ENCODE peak calls at places on chromosomes 5 and 9, in ten cellular contexts. G is stomach, C is lower lobe of right lung, Z is fibroblast of pulmonary artery, N is RWPE1, Y is coronary artery, L is cardiac fibroblast, K is mesothelial cell of epicardium, X is B cell, A is HepG2. P is an unnamed sample.

GRCh38 chr9:111094433-111095421 is 56.5 kb upstream of the LPAR1 start:
- DNase-seq in Z (peak; percentile 64), Y (no peak), K (no peak), L (peak; percentile 77), C (no peak), N (peak; percentile 34), G (no peak), X (no peak), A (no peak), P (no peak)

GRCh38 chr5:38130346-38130745 is 128.0 kb upstream of the EGFLAM start:
- DNase-seq in G (no peak), C (no peak), Y (no peak), Z (no peak), X (no peak), L (no peak), K (no peak), N (no peak), A (no peak), P (no peak)

GRCh38 chr5:141303756-141304155 is at the start of gene SLC25A2:
- DNase-seq in G (no peak), X (no peak), Y (no peak), L (no peak), C (no peak), K (no peak), N (no peak), Z (no peak), A (no peak), P (no peak)

GRCh38 chr9:97318433-97318832 is 11.0 kb downstream of the CCDC180 start:
- DNase-seq in C (no peak), A (no peak), X (no peak), N (no peak), Y (no peak), L (no peak), K (no peak), G (no peak), Z (no peak), P (no peak)

GRCh38 chr9:32554107-32554506 is 1.7 kb upstream of the TOPORS start:
- DNase-seq in Y (no peak), K (no peak), X (no peak), N (no peak), A (no peak), G (no peak), L (peak; percentile 10), Z (peak; percentile 60), C (no peak), P (no peak)

GRCh38 chr9:135116892-135117680 is 29.6 kb downstream of the OLFM1 start:
- DNase-seq in L (no peak), Y (no peak), N (no peak), G (no peak), C (no peak), A (no peak), X (no peak), K (no peak), Z (no peak), P (no peak)

GRCh38 chr9:126704157-126704941 is 90.6 kb downstream of the LMX1B start:
- DNase-seq in C (peak; percentile 43), G (no peak), K (no peak), Z (peak; percentile 63), N (peak; percentile 96), Y (no peak), L (peak; percentile 65), X (no peak), A (no peak), P (no peak)

GRCh38 chr5:141484499-141485304 is at the start of gene PCDHGC4:
- DNase-seq in Y (no peak), Z (no peak), G (no peak), K (no peak), N (no peak), C (no peak), L (no peak), X (no peak), A (no peak), P (peak; percentile 35)

GRCh38 chr5:1795506-1795905 is 4.1 kb downstream of the MRPL36 start:
- DNase-seq in Y (no peak), L (no peak), K (no peak), X (no peak), A (no peak), C (no peak), G (no peak), Z (no peak), N (no peak), P (no peak)

GRCh38 chr5:96936431-96937221 is 746 bp downstream of the LNPEP start:
- DNase-seq in C (peak; percentile 65), X (peak; percentile 69), N (peak; percentile 45), L (peak; percentile 39), A (peak; percentile 19), G (peak; percentile 46), Z (no peak), Y (peak; percentile 76), K (no peak), P (peak; percentile 49)

GRCh38 chr5:10279328-10279727 is 28.4 kb downstream of the CMBL start:
- DNase-seq in Z (no peak), K (no peak), A (no peak), C (no peak), G (no peak), N (no peak), Y (no peak), X (no peak), L (no peak), P (no peak)

GRCh38 chr9:18920141-18920611 is 112.8 kb downstream of the SAXO1 start:
- DNase-seq in Z (no peak), A (no peak), G (no peak), X (no peak), K (no peak), Y (no peak), N (no peak), C (no peak), L (no peak), P (no peak)

GRCh38 chr5:95647886-95648860 is 1.6 kb downstream of the RFESD start:
- DNase-seq in G (no peak), Z (peak; percentile 24), K (no peak), L (peak; percentile 14), C (no peak), X (no peak), Y (no peak), N (no peak), A (no peak), P (no peak)

GRCh38 chr5:143985832-143986485 is 174.0 kb downstream of the HMHB1 start:
- DNase-seq in A (no peak), Z (peak; percentile 53), X (no peak), C (no peak), L (peak; percentile 87), G (no peak), K (no peak), Y (no peak), N (peak; percentile 86), P (no peak)

GRCh38 chr9:135526089-135526729 is 5.0 kb downstream of the LCN1 start:
- DNase-seq in Y (peak; percentile 52), K (no peak), Z (no peak), G (peak; percentile 21), N (no peak), L (no peak), X (no peak), A (no peak), C (peak; percentile 12), P (no peak)

GRCh38 chr5:60521379-60522298 is 178.3 kb downstream of the DEPDC1B start:
- DNase-seq in A (no peak), Z (no peak), C (no peak), N (no peak), Y (no peak), G (no peak), L (no peak), K (no peak), X (peak; percentile 58), P (peak; percentile 44)

GRCh38 chr9:77977210-77977611 is 54.4 kb downstream of the GNAQ start:
- DNase-seq in N (no peak), C (peak; percentile 55), K (no peak), G (peak; percentile 66), X (peak; percentile 27), A (peak; percentile 79), L (peak; percentile 95), Z (peak; percentile 93), Y (no peak), P (no peak)

GRCh38 chr9:129624168-129624759 is 1.7 kb upstream of the NTMT1 start:
- DNase-seq in Z (peak; percentile 57), G (peak; percentile 68), A (peak; percentile 46), N (peak; percentile 81), L (peak; percentile 69), Y (no peak), C (no peak), K (no peak), X (peak; percentile 75), P (peak; percentile 73)
- TF ChIP-seq CTCF in Z (peak; percentile 76), G (peak; percentile 68), A (peak; percentile 81), N (peak; percentile 98), L (peak; percentile 87), Y (peak; percentile 40), C (peak; percentile 74), K (peak; percentile 74), X (peak; percentile 76), P (peak; percentile 79)

DNA sequence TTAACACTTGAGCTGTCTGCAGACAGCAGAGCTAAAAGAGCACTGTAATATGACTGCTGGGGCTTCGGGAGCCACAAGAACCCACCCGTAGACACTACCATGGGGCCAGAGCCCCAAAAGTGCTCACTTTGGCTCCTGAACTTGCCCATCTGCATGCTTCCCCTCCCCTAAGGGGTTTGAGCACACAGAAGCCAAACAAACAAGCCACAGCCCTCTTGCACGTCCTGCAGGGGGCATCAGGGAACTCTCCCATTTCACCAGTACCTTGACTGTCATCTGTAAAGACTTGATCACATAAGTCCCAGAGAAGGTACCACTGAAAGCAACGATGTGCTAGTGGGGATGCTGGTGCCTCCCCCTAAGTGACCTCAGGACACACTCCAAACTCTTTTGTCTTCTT is 681.8 kb downstream of the SEMA5A start:
- DNase-seq in N (peak; percentile 11), Y (no peak), X (no peak), K (no peak), C (no peak), L (peak; percentile 60), A (no peak), G (no peak), Z (peak; percentile 44), P (peak; percentile 15)
- TF ChIP-seq CTCF in N (no peak), Y (no peak), X (no peak), K (no peak), C (peak; percentile 18), L (peak; percentile 66), A (no peak), G (no peak), Z (peak; percentile 57), P (peak; percentile 60)

GRCh38 chr5:150217874-150218692 is 28.2 kb downstream of the SLC6A7 start:
- DNase-seq in G (peak; percentile 86), C (peak; percentile 77), L (peak; percentile 88), K (peak; percentile 73), Z (peak; percentile 89), X (peak; percentile 82), N (peak; percentile 91), A (peak; percentile 72), Y (peak; percentile 90), P (peak; percentile 90)
- TF ChIP-seq CTCF in G (peak; percentile 94), C (peak; percentile 93), L (peak; percentile 78), K (peak; percentile 94), Z (peak; percentile 78), X (peak; percentile 95), N (peak; percentile 95), A (peak; percentile 94), Y (peak; percentile 71), P (peak; percentile 86)

DNA sequence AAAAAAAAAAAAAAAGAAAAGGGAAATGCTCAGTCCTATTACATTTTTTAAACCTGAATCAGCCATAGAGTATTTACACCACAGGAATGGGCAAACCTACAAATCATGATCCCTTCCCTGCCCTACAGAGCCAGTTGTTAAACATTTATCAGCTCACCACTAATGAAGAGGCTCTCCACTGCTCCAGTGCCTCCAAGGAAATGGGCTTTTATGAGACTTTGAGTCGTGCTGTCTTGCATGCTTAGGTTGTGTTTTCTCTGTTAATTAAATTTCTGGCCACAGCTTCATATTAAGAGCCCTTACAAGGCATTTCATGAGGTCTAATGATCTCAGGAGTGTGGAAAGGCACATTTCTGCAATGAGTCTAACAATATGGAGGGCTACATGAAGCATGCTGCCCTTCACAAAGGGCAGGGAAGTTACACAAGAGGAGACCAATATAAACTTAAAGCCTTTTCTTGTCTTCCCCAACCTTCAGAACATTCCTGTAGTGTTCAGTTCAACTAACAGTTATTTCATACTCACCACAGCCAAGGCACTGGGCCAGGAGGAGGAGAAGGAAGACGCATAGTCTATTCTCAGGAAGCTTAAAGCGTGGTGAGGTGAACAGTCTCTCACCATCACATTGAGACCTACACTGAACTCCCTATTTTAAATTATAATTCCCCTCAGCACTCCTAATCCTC is 140.1 kb upstream of the ABCA1 start:
- DNase-seq in X (no peak), Y (no peak), G (no peak), C (no peak), N (no peak), L (peak; percentile 74), Z (peak; percentile 44), A (no peak), K (no peak), P (no peak)
- TF ChIP-seq CTCF in X (no peak), Y (no peak), G (no peak), C (no peak), N (no peak), L (no peak), Z (no peak), A (no peak), K (no peak), P (no peak)